ENCODE peak calls at places on chromosomes 2 and 18, in ten cellular contexts. One of them, this sample, is unnamed.

GRCh38 chr18:79598046-79598884 is 81.3 kb upstream of the CTDP1 start:
- DNase-seq in right lobe of liver: peak
- DNase-seq in upper lobe of right lung: peak
- DNase-seq in stomach: no peak
- DNase-seq in sigmoid colon: peak
- DNase-seq in substantia nigra: no peak
- DNase-seq in mesendoderm: no peak
- DNase-seq in naive thymus-derived CD4-positive, alpha-beta T cell: no peak
- DNase-seq in neuronal stem cell: no peak
- DNase-seq in IMR-90: no peak
- DNase-seq in this sample: peak

GRCh38 chr2:174086708-174087107 is 121.5 kb upstream of the SP3 start:
- DNase-seq in right lobe of liver: no peak
- DNase-seq in upper lobe of right lung: no peak
- DNase-seq in stomach: no peak
- DNase-seq in sigmoid colon: no peak
- DNase-seq in neuronal stem cell: no peak
- DNase-seq in IMR-90: no peak
- DNase-seq in mesendoderm: no peak
- DNase-seq in naive thymus-derived CD4-positive, alpha-beta T cell: no peak
- DNase-seq in substantia nigra: no peak
- DNase-seq in this sample: no peak

GRCh38 chr2:39875182-39875913 is 96.3 kb upstream of the THUMPD2 start:
- DNase-seq in right lobe of liver: no peak
- DNase-seq in stomach: no peak
- DNase-seq in upper lobe of right lung: no peak
- DNase-seq in neuronal stem cell: no peak
- DNase-seq in mesendoderm: no peak
- DNase-seq in sigmoid colon: peak
- DNase-seq in substantia nigra: no peak
- DNase-seq in IMR-90: peak
- DNase-seq in naive thymus-derived CD4-positive, alpha-beta T cell: no peak
- DNase-seq in this sample: peak

GRCh38 chr2:31270136-31270535 is 36.2 kb downstream of the EHD3 start:
- DNase-seq in IMR-90: peak
- DNase-seq in upper lobe of right lung: no peak
- DNase-seq in stomach: no peak
- DNase-seq in sigmoid colon: no peak
- DNase-seq in mesendoderm: no peak
- DNase-seq in substantia nigra: no peak
- DNase-seq in naive thymus-derived CD4-positive, alpha-beta T cell: no peak
- DNase-seq in right lobe of liver: no peak
- DNase-seq in neuronal stem cell: no peak
- DNase-seq in this sample: no peak

GRCh38 chr2:22375094-22375493 is 1009.9 kb upstream of the KLHL29 start:
- DNase-seq in sigmoid colon: no peak
- DNase-seq in mesendoderm: peak
- DNase-seq in upper lobe of right lung: no peak
- DNase-seq in substantia nigra: no peak
- DNase-seq in naive thymus-derived CD4-positive, alpha-beta T cell: no peak
- DNase-seq in IMR-90: no peak
- DNase-seq in right lobe of liver: peak
- DNase-seq in stomach: no peak
- DNase-seq in neuronal stem cell: no peak
- DNase-seq in this sample: no peak

GRCh38 chr2:62383843-62384242 is 122.2 kb downstream of the TMEM17 start:
- DNase-seq in right lobe of liver: no peak
- DNase-seq in stomach: no peak
- DNase-seq in sigmoid colon: no peak
- DNase-seq in naive thymus-derived CD4-positive, alpha-beta T cell: no peak
- DNase-seq in substantia nigra: no peak
- DNase-seq in mesendoderm: no peak
- DNase-seq in neuronal stem cell: no peak
- DNase-seq in upper lobe of right lung: no peak
- DNase-seq in IMR-90: peak
- DNase-seq in this sample: no peak

GRCh38 chr2:227623225-227623624 is 5.9 kb downstream of the SCYGR4 start:
- DNase-seq in mesendoderm: no peak
- DNase-seq in stomach: no peak
- DNase-seq in substantia nigra: no peak
- DNase-seq in IMR-90: peak
- DNase-seq in neuronal stem cell: no peak
- DNase-seq in naive thymus-derived CD4-positive, alpha-beta T cell: no peak
- DNase-seq in sigmoid colon: no peak
- DNase-seq in right lobe of liver: no peak
- DNase-seq in upper lobe of right lung: no peak
- DNase-seq in this sample: no peak

GRCh38 chr2:144162652-144163051 is 357.3 kb downstream of the ZEB2 start:
- DNase-seq in naive thymus-derived CD4-positive, alpha-beta T cell: peak
- DNase-seq in neuronal stem cell: no peak
- DNase-seq in right lobe of liver: no peak
- DNase-seq in IMR-90: no peak
- DNase-seq in substantia nigra: no peak
- DNase-seq in sigmoid colon: no peak
- DNase-seq in mesendoderm: peak
- DNase-seq in stomach: peak
- DNase-seq in upper lobe of right lung: no peak
- DNase-seq in this sample: peak

GRCh38 chr18:59026364-59026763 is 113.3 kb upstream of the SEC11C start:
- DNase-seq in stomach: no peak
- DNase-seq in naive thymus-derived CD4-positive, alpha-beta T cell: no peak
- DNase-seq in right lobe of liver: no peak
- DNase-seq in substantia nigra: no peak
- DNase-seq in IMR-90: no peak
- DNase-seq in mesendoderm: no peak
- DNase-seq in upper lobe of right lung: no peak
- DNase-seq in sigmoid colon: no peak
- DNase-seq in neuronal stem cell: no peak
- DNase-seq in this sample: no peak

GRCh38 chr2:30422437-30422805 is 24.6 kb upstream of the LCLAT1 start:
- DNase-seq in right lobe of liver: no peak
- DNase-seq in stomach: peak
- DNase-seq in naive thymus-derived CD4-positive, alpha-beta T cell: peak
- DNase-seq in substantia nigra: no peak
- DNase-seq in upper lobe of right lung: no peak
- DNase-seq in IMR-90: peak
- DNase-seq in sigmoid colon: no peak
- DNase-seq in mesendoderm: peak
- DNase-seq in neuronal stem cell: no peak
- DNase-seq in this sample: peak

GRCh38 chr2:106932644-106933043 is 46.7 kb upstream of the ST6GAL2 start:
- DNase-seq in mesendoderm: no peak
- DNase-seq in naive thymus-derived CD4-positive, alpha-beta T cell: no peak
- DNase-seq in stomach: no peak
- DNase-seq in substantia nigra: no peak
- DNase-seq in upper lobe of right lung: no peak
- DNase-seq in neuronal stem cell: no peak
- DNase-seq in IMR-90: no peak
- DNase-seq in right lobe of liver: no peak
- DNase-seq in sigmoid colon: no peak
- DNase-seq in this sample: no peak

GRCh38 chr2:172021955-172022354 is 22.2 kb downstream of the METAP1D start:
- DNase-seq in neuronal stem cell: no peak
- DNase-seq in naive thymus-derived CD4-positive, alpha-beta T cell: no peak
- DNase-seq in upper lobe of right lung: no peak
- DNase-seq in mesendoderm: peak
- DNase-seq in IMR-90: peak
- DNase-seq in sigmoid colon: no peak
- DNase-seq in substantia nigra: no peak
- DNase-seq in right lobe of liver: no peak
- DNase-seq in stomach: no peak
- DNase-seq in this sample: no peak

GRCh38 chr2:18483896-18484295 is 76.6 kb downstream of the RDH14 start:
- DNase-seq in neuronal stem cell: no peak
- DNase-seq in right lobe of liver: no peak
- DNase-seq in mesendoderm: no peak
- DNase-seq in naive thymus-derived CD4-positive, alpha-beta T cell: no peak
- DNase-seq in substantia nigra: no peak
- DNase-seq in stomach: no peak
- DNase-seq in upper lobe of right lung: no peak
- DNase-seq in sigmoid colon: peak
- DNase-seq in IMR-90: peak
- DNase-seq in this sample: no peak

GRCh38 chr18:56807883-56808282 is 156.7 kb downstream of the WDR7 start:
- DNase-seq in upper lobe of right lung: no peak
- DNase-seq in mesendoderm: no peak
- DNase-seq in neuronal stem cell: no peak
- DNase-seq in IMR-90: no peak
- DNase-seq in sigmoid colon: no peak
- DNase-seq in substantia nigra: no peak
- DNase-seq in stomach: no peak
- DNase-seq in naive thymus-derived CD4-positive, alpha-beta T cell: no peak
- DNase-seq in right lobe of liver: no peak
- DNase-seq in this sample: no peak

GRCh38 chr2:172516299-172516698 is 39.6 kb upstream of the PDK1 start:
- DNase-seq in neuronal stem cell: no peak
- DNase-seq in right lobe of liver: no peak
- DNase-seq in substantia nigra: no peak
- DNase-seq in sigmoid colon: no peak
- DNase-seq in mesendoderm: no peak
- DNase-seq in IMR-90: peak
- DNase-seq in upper lobe of right lung: no peak
- DNase-seq in stomach: no peak
- DNase-seq in naive thymus-derived CD4-positive, alpha-beta T cell: no peak
- DNase-seq in this sample: no peak

GRCh38 chr2:183148967-183149366 is 24.7 kb downstream of the NUP35 start:
- DNase-seq in IMR-90: peak
- DNase-seq in mesendoderm: no peak
- DNase-seq in stomach: no peak
- DNase-seq in right lobe of liver: no peak
- DNase-seq in naive thymus-derived CD4-positive, alpha-beta T cell: no peak
- DNase-seq in substantia nigra: no peak
- DNase-seq in sigmoid colon: no peak
- DNase-seq in upper lobe of right lung: no peak
- DNase-seq in neuronal stem cell: no peak
- DNase-seq in this sample: no peak
- H3K27ac ChIP-seq in IMR-90: no peak
- H3K27ac ChIP-seq in mesendoderm: no peak
- H3K27ac ChIP-seq in stomach: no peak
- H3K27ac ChIP-seq in right lobe of liver: no peak
- H3K27ac ChIP-seq in naive thymus-derived CD4-positive, alpha-beta T cell: no peak
- H3K27ac ChIP-seq in substantia nigra: no peak
- H3K27ac ChIP-seq in sigmoid colon: no peak
- H3K27ac ChIP-seq in upper lobe of right lung: no peak
- H3K27ac ChIP-seq in neuronal stem cell: no peak
- H3K27ac ChIP-seq in this sample: no peak

DNA sequence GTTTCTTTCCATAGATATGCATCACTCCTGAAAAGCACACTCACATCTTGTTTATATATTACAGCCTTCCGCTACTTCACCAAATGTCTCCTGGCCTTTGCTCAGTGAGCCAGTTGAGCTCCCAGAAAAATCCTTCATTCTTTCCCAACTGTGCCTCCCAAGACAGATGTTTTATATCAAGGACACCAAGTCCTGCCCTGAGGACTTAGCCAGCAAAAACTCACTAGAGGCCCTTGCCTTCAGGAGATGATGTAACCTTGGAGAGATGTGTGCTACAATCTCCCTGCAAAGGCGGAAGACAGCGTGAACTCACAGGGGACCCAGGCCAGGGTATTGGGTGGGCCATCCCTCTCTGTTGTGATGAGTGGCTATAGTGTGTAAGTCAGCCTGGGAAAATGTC is 86.1 kb upstream of the CTAGE1 start:
- DNase-seq in mesendoderm: no peak
- DNase-seq in stomach: no peak
- DNase-seq in IMR-90: peak
- DNase-seq in upper lobe of right lung: no peak
- DNase-seq in sigmoid colon: no peak
- DNase-seq in right lobe of liver: no peak
- DNase-seq in naive thymus-derived CD4-positive, alpha-beta T cell: no peak
- DNase-seq in neuronal stem cell: no peak
- DNase-seq in substantia nigra: no peak
- DNase-seq in this sample: no peak
- H3K27ac ChIP-seq in mesendoderm: no peak
- H3K27ac ChIP-seq in stomach: peak
- H3K27ac ChIP-seq in IMR-90: peak
- H3K27ac ChIP-seq in upper lobe of right lung: peak
- H3K27ac ChIP-seq in sigmoid colon: peak
- H3K27ac ChIP-seq in right lobe of liver: no peak
- H3K27ac ChIP-seq in naive thymus-derived CD4-positive, alpha-beta T cell: no peak
- H3K27ac ChIP-seq in neuronal stem cell: no peak
- H3K27ac ChIP-seq in substantia nigra: no peak
- H3K27ac ChIP-seq in this sample: peak

GRCh38 chr18:70334728-70335329 is 46.0 kb downstream of the SOCS6 start:
- DNase-seq in substantia nigra: no peak
- DNase-seq in neuronal stem cell: no peak
- DNase-seq in sigmoid colon: no peak
- DNase-seq in mesendoderm: no peak
- DNase-seq in IMR-90: no peak
- DNase-seq in naive thymus-derived CD4-positive, alpha-beta T cell: no peak
- DNase-seq in upper lobe of right lung: no peak
- DNase-seq in stomach: no peak
- DNase-seq in right lobe of liver: no peak
- DNase-seq in this sample: no peak
- H3K27ac ChIP-seq in substantia nigra: no peak
- H3K27ac ChIP-seq in neuronal stem cell: no peak
- H3K27ac ChIP-seq in sigmoid colon: no peak
- H3K27ac ChIP-seq in mesendoderm: no peak
- H3K27ac ChIP-seq in IMR-90: no peak
- H3K27ac ChIP-seq in naive thymus-derived CD4-positive, alpha-beta T cell: no peak
- H3K27ac ChIP-seq in upper lobe of right lung: no peak
- H3K27ac ChIP-seq in stomach: no peak
- H3K27ac ChIP-seq in right lobe of liver: peak
- H3K27ac ChIP-seq in this sample: no peak

DNA sequence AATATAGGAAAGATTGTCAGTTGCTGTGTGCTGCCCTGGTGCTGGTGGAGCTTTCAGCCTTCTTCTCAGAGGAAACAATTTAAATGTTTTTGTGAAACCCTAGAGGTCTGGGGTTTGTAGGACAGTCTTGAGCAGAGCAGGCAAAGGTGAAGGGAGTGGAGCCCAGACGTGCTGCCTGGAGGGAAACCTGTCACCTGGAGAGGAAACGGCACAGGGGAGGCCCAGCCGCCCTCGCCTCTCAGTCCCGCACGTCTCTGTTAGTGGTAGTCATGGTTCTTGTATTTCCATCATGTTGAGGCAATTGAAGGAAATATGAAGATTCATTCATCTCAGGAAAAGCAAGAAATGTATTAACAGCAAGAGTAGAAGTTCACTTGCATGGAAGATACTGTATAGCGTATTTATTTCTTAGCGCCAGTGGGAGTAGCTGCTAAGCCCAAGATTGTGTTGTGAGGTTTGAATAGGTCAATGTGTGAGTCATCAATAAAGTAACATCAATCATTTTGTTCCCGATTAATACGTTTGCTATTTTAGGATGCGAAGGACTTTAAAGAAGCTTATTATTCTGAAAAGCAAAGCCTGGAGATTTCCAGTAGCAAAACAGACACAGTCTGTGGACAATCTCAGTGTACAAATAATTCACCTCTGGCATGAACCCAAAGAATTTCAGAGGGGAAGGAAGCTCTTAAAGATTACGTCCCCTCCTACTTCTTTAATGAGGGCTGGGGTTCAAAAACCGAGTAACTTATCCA is 70.4 kb downstream of the LRRFIP1 start:
- DNase-seq in right lobe of liver: no peak
- DNase-seq in IMR-90: no peak
- DNase-seq in stomach: no peak
- DNase-seq in neuronal stem cell: no peak
- DNase-seq in mesendoderm: no peak
- DNase-seq in naive thymus-derived CD4-positive, alpha-beta T cell: peak
- DNase-seq in substantia nigra: no peak
- DNase-seq in sigmoid colon: no peak
- DNase-seq in upper lobe of right lung: peak
- DNase-seq in this sample: no peak
- H3K27ac ChIP-seq in right lobe of liver: no peak
- H3K27ac ChIP-seq in IMR-90: no peak
- H3K27ac ChIP-seq in stomach: peak
- H3K27ac ChIP-seq in neuronal stem cell: no peak
- H3K27ac ChIP-seq in mesendoderm: no peak
- H3K27ac ChIP-seq in naive thymus-derived CD4-positive, alpha-beta T cell: peak
- H3K27ac ChIP-seq in substantia nigra: no peak
- H3K27ac ChIP-seq in sigmoid colon: peak
- H3K27ac ChIP-seq in upper lobe of right lung: peak
- H3K27ac ChIP-seq in this sample: peak